ENCODE peak calls at places on chromosomes 16 and 17, in six cellular contexts. One of them, this sample, is unnamed.

GRCh38 chr16:11004351-11004750 is 60.0 kb downstream of the CLEC16A start:
- DNase-seq in NCI-H1930: no peak
- DNase-seq in renal cortical epithelial cell: no peak
- DNase-seq in IMR-90: peak
- DNase-seq in GM04503: no peak
- DNase-seq in NCI-H1092: no peak
- DNase-seq in this sample: no peak

GRCh38 chr17:76379275-76379641 is 5.2 kb upstream of the SPHK1 start:
- DNase-seq in NCI-H1930: no peak
- DNase-seq in renal cortical epithelial cell: no peak
- DNase-seq in IMR-90: no peak
- DNase-seq in GM04503: no peak
- DNase-seq in NCI-H1092: no peak
- DNase-seq in this sample: no peak

GRCh38 chr16:1539720-1540555 is 6.5 kb downstream of the TMEM204 start:
- DNase-seq in NCI-H1930: no peak
- DNase-seq in renal cortical epithelial cell: no peak
- DNase-seq in IMR-90: no peak
- DNase-seq in GM04503: no peak
- DNase-seq in NCI-H1092: no peak
- DNase-seq in this sample: no peak

GRCh38 chr17:80362428-80363119 is 52.4 kb upstream of the ENDOV start:
- DNase-seq in NCI-H1930: no peak
- DNase-seq in renal cortical epithelial cell: no peak
- DNase-seq in IMR-90: peak
- DNase-seq in GM04503: no peak
- DNase-seq in NCI-H1092: no peak
- DNase-seq in this sample: no peak

GRCh38 chr16:11556214-11556819 is 30.4 kb downstream of the LITAF start:
- DNase-seq in NCI-H1930: no peak
- DNase-seq in renal cortical epithelial cell: no peak
- DNase-seq in IMR-90: no peak
- DNase-seq in GM04503: no peak
- DNase-seq in NCI-H1092: no peak
- DNase-seq in this sample: no peak

GRCh38 chr16:22670551-22670970 is 143.4 kb upstream of the HS3ST2 start:
- DNase-seq in NCI-H1930: peak
- DNase-seq in renal cortical epithelial cell: no peak
- DNase-seq in IMR-90: no peak
- DNase-seq in GM04503: no peak
- DNase-seq in NCI-H1092: no peak
- DNase-seq in this sample: no peak

GRCh38 chr17:82690786-82691489 is 7.6 kb downstream of the RAB40B start:
- DNase-seq in NCI-H1930: no peak
- DNase-seq in renal cortical epithelial cell: no peak
- DNase-seq in IMR-90: no peak
- DNase-seq in GM04503: no peak
- DNase-seq in NCI-H1092: no peak
- DNase-seq in this sample: no peak

GRCh38 chr17:57672205-57672632 is 72.9 kb downstream of the CCDC182 start:
- DNase-seq in NCI-H1930: no peak
- DNase-seq in renal cortical epithelial cell: peak
- DNase-seq in IMR-90: peak
- DNase-seq in GM04503: peak
- DNase-seq in NCI-H1092: no peak
- DNase-seq in this sample: no peak

GRCh38 chr17:69967910-69968411 is 107.1 kb upstream of the KCNJ16 start:
- DNase-seq in NCI-H1930: no peak
- DNase-seq in renal cortical epithelial cell: peak
- DNase-seq in IMR-90: peak
- DNase-seq in GM04503: peak
- DNase-seq in NCI-H1092: no peak
- DNase-seq in this sample: no peak

This sample was measured in NCI-H345.